ENCODE peak calls at places on chromosomes 13 and 19, in five cellular contexts. Z is left lung, O is ovary, Q is lower lobe of right lung, S is GM12878. M is an unnamed sample.

GRCh38 chr13:111665691-111666095 is 345.3 kb downstream of the TEX29 start:
- DNase-seq in Z (no peak), O (no peak), S (no peak), Q (no peak), M (no peak)

GRCh38 chr19:50925734-50926133 is 14.5 kb upstream of the KLK4 start:
- DNase-seq in Q (no peak), S (no peak), O (no peak), Z (no peak), M (no peak)

GRCh38 chr13:100483836-100484381 is 104.7 kb downstream of the GGACT start:
- DNase-seq in S (no peak), Z (no peak), O (no peak), Q (no peak), M (no peak)

GRCh38 chr19:13804830-13805683 is 9.8 kb downstream of the ZSWIM4 start:
- DNase-seq in Q (peak; percentile 57), O (no peak), S (no peak), Z (no peak), M (peak; percentile 63)

GRCh38 chr13:49667773-49668172 is 23.5 kb downstream of the EBPL start:
- DNase-seq in O (no peak), S (no peak), Q (no peak), Z (no peak), M (no peak)

GRCh38 chr19:54209748-54210494 is 9.3 kb downstream of the RPS9 start:
- DNase-seq in Z (peak; percentile 93), S (no peak), Q (peak; percentile 92), O (peak; percentile 97), M (peak; percentile 91)

GRCh38 chr13:114264886-114265611 is 16.4 kb upstream of the UPF3A start:
- DNase-seq in Q (no peak), Z (no peak), O (no peak), S (no peak), M (no peak)

GRCh38 chr13:21913010-21913409 is 242.1 kb downstream of the FGF9 start:
- DNase-seq in S (no peak), Z (no peak), O (no peak), Q (no peak), M (no peak)

GRCh38 chr13:92103673-92104296 is 705.4 kb downstream of the GPC5 start:
- DNase-seq in Z (no peak), Q (no peak), S (no peak), O (no peak), M (no peak)

GRCh38 chr19:53870485-53870844 is 2.8 kb downstream of the MYADM start:
- DNase-seq in S (no peak), O (no peak), Q (peak; percentile 70), Z (peak; percentile 68), M (no peak)

GRCh38 chr13:47190696-47191095 is 293.8 kb upstream of the HTR2A start:
- DNase-seq in S (no peak), Z (no peak), O (no peak), Q (no peak), M (no peak)

GRCh38 chr19:51382004-51382403 is 5.8 kb downstream of the LIM2 start:
- DNase-seq in Z (no peak), S (no peak), Q (no peak), O (no peak), M (no peak)

GRCh38 chr13:38582133-38582532 is 104.7 kb upstream of the FREM2 start:
- DNase-seq in S (no peak), O (no peak), Z (no peak), Q (no peak), M (no peak)

GRCh38 chr19:39131255-39131755 is 5.7 kb downstream of the PAK4 start:
- DNase-seq in Z (no peak), S (no peak), Q (no peak), O (peak; percentile 48), M (peak; percentile 84)

GRCh38 chr19:46821512-46822359 is 28.9 kb downstream of the AP2S1 start:
- DNase-seq in S (no peak), O (no peak), Q (peak; percentile 61), Z (no peak), M (no peak)

GRCh38 chr13:97261254-97262015 is 39.3 kb downstream of the MBNL2 start:
- DNase-seq in Z (no peak), S (no peak), Q (no peak), O (no peak), M (no peak)

GRCh38 chr13:20428666-20429644 is 96.7 kb downstream of the CRYL1 start:
- DNase-seq in S (no peak), Z (no peak), Q (no peak), O (no peak), M (no peak)

GRCh38 chr13:58611117-58611516 is 979.6 kb downstream of the PCDH17 start:
- DNase-seq in Z (no peak), Q (no peak), S (no peak), O (no peak), M (no peak)

GRCh38 chr19:4866595-4867424 is 657 bp downstream of the PLIN3 start:
- DNase-seq in Z (peak; percentile 75), S (no peak), O (peak; percentile 72), Q (peak; percentile 84), M (peak; percentile 59)
- H3K4me1 ChIP-seq in Z (peaks cover 57% of the 10 kb centered on the region), S (peaks cover 20% of the 10 kb centered on the region), O (peaks cover 6% of the 10 kb centered on the region), Q (peaks cover 19% of the 10 kb centered on the region), M (peaks cover 15% of the 10 kb centered on the region)

GRCh38 chr19:3135961-3136683 is at the start of gene GNA15:
- DNase-seq in S (no peak), Z (peak; percentile 77), Q (peak; percentile 81), O (peak; percentile 21), M (peak; percentile 70)

GRCh38 chr19:3132971-3133792 is 2.7 kb upstream of the GNA15 start:
- DNase-seq in S (peak; percentile 85), O (no peak), Q (no peak), Z (peak; percentile 78), M (no peak)

GRCh38 chr19:3131168-3131567 is 4.7 kb upstream of the GNA15 start:
- DNase-seq in S (no peak), Z (no peak), O (no peak), Q (no peak), M (peak; percentile 58)

GRCh38 chr19:3136684-3137055 is 837 bp downstream of the GNA15 start:
- DNase-seq in Q (no peak), S (no peak), O (no peak), Z (no peak), M (no peak)

DNA sequence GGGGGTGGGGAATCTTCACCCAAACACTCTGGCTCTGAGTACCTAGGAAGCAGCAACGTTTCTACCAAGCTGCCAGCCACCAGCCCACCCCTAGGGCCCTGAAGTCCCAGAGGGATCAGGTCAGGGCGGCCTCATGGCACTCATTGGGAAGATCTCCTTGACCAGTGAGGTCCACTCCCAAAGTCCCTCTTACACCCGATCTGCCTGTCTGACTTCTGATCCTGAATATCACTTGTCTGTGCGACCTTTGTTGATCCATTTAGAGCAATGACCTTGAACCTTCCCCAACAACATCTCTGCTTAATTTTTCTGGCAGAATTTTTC is 2.1 kb upstream of the GNA15 start:
- DNase-seq in S (no peak), O (no peak), Q (no peak), Z (no peak), M (no peak)
- H3K4me3 ChIP-seq in S (no peak overlapping the region), O (no peak overlapping the region), Q (no peak overlapping the region), Z (no peak overlapping the region), M (no peak overlapping the region)

GRCh38 chr13:26022538-26023292 is 29.1 kb downstream of the SHISA2 start:
- DNase-seq in O (no peak), S (no peak), Z (peak; percentile 83), Q (peak; percentile 81), M (peak; percentile 85)

GRCh38 chr13:26024558-26024957 is 27.3 kb downstream of the SHISA2 start:
- DNase-seq in S (no peak), O (no peak), Q (no peak), Z (no peak), M (no peak)

GRCh38 chr13:26025196-26025595 is 26.6 kb downstream of the SHISA2 start:
- DNase-seq in Q (no peak), S (no peak), Z (no peak), O (no peak), M (no peak)

GRCh38 chr13:26026211-26026610 is 25.6 kb downstream of the SHISA2 start:
- DNase-seq in Q (no peak), O (no peak), S (no peak), Z (no peak), M (no peak)

DNA sequence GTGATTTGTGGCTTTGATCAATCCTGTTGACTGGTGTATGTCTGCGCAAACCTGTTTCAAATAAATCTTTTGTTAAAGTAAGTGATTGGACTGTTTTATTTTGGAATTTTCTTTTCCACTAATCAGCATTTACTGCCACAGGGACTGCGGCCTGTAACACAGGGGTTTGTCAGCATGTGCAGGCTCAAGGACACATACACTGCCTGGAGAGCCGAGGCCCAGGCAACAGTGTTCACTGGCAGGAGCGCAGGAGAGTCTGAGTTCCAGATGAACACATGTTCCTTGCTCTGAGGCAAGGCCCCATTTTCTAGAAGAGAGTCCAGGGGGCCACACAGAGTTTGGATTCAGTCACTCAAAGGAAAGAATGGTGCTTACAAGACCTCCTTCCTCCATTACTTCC is 26.0 kb downstream of the SHISA2 start:
- DNase-seq in Q (no peak), S (no peak), O (no peak), Z (no peak), M (no peak)
- H3K27me3 ChIP-seq in Q (no peaks in the 10 kb centered on the region), S (no peaks in the 10 kb centered on the region), O (no peaks in the 10 kb centered on the region), Z (no peaks in the 10 kb centered on the region), M (peaks cover 5% of the 10 kb centered on the region)

GRCh38 chr19:18487576-18488402 is 34.1 kb downstream of the ELL start:
- DNase-seq in O (no peak), Z (no peak), S (no peak), Q (no peak), M (no peak)
- H3K4me1 ChIP-seq in O (peaks cover 18% of the 10 kb centered on the region), Z (peaks cover 80% of the 10 kb centered on the region), S (no peaks in the 10 kb centered on the region), Q (peaks cover 75% of the 10 kb centered on the region), M (peaks cover 9% of the 10 kb centered on the region)

DNA sequence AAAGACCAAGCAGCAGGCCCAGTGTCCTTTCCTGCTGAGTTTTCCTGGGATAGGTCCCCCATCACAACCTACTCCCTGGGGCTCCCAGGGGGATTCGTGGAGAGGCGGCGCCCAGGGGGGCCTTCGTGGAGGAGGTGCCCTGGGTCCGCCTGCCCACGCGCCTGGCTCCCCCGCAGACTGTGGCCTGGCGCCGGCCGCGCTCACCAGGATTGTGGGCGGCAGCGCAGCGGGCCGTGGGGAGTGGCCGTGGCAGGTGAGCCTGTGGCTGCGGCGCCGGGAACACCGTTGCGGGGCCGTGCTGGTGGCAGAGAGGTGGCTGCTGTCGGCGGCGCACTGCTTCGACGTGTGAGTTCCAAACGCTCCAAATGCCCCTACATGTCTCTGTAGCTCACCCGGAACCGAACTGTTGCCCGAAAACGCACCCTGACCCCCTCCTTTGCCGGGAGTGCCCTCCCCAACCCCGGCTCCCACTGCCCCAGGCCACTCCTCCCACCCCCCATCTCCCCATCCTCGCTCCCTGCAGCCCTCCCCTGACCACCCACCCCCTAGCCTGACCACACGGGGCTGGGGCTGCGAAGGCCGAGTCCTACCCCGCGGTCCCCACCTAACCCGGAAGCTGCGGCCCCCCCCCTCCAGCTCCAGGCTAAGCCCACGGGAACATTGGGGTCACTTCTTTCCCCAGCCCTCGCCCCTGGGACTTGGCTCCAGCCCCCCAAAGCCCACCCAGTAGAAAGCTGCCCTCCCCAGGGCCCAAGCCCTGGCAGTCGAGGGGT is 3.3 kb downstream of the TIMM13 start:
- DNase-seq in Q (no peak), Z (no peak), S (no peak), O (no peak), M (no peak)
- H3K4me3 ChIP-seq in Q (no peak overlapping the region), Z (no peak overlapping the region), S (no peak overlapping the region), O (no peak overlapping the region), M (no peak overlapping the region)